ENCODE peak calls at places on chromosomes 1 and 21, in seven cellular contexts. B is stimulated activated CD8-positive, alpha-beta memory T cell treated with anti-CD3 and anti-CD28 coated beads, Interleukin-4, amount 100 ng/mL, for 24 hours; C is pancreas; H is COR-L47; O is left ventricle myocardium inferior; S is T follicular helper cell; G is OCI-M1. N is an unnamed sample.

GRCh38 chr21:46667735-46668380 is 32.4 kb downstream of the PRMT2 start:
- DNase-seq in B (no peak), C (no peak), H (peak), O (no peak), S (no peak), G (no peak), N (no peak)

GRCh38 chr1:170768929-170769328 is 105.0 kb downstream of the PRRX1 start:
- DNase-seq in B (no peak), C (no peak), H (no peak), O (no peak), S (no peak), G (peak), N (no peak)

GRCh38 chr1:34013958-34014737 is 150.3 kb downstream of the HMGB4 start:
- DNase-seq in B (no peak), C (no peak), H (no peak), O (peak), S (no peak), G (peak), N (no peak)

GRCh38 chr1:109788695-109789521 is 25.2 kb upstream of the EPS8L3 start:
- DNase-seq in B (no peak), C (no peak), H (no peak), O (peak), S (no peak), G (peak), N (no peak)

GRCh38 chr1:19067187-19067911 is 110.9 kb upstream of the IFFO2 start:
- DNase-seq in B (no peak), C (peak), H (peak), O (no peak), S (no peak), G (no peak), N (no peak)

GRCh38 chr21:31185663-31186062 is 147.4 kb upstream of the KRTAP19-8 start:
- DNase-seq in B (no peak), C (no peak), H (no peak), O (no peak), S (peak), G (no peak), N (no peak)

GRCh38 chr1:184069675-184070074 is 18.1 kb downstream of the TSEN15 start:
- DNase-seq in B (no peak), C (no peak), H (no peak), O (no peak), S (no peak), G (no peak), N (no peak)

GRCh38 chr1:184534690-184535089 is 147.9 kb downstream of the C1orf21 start:
- DNase-seq in B (no peak), C (no peak), H (no peak), O (no peak), S (no peak), G (no peak), N (no peak)

GRCh38 chr21:42864812-42865211 is 14.5 kb downstream of the WDR4 start:
- DNase-seq in B (no peak), C (no peak), H (no peak), O (no peak), S (no peak), G (no peak), N (no peak)

GRCh38 chr1:99771522-99771921 is 5.1 kb upstream of the FRRS1 start:
- DNase-seq in B (no peak), C (no peak), H (no peak), O (no peak), S (no peak), G (peak), N (no peak)

N was measured in activated T-helper 1 cell treated with Interleukin-2 at 50 U/mL for 16 hours.